ENCODE peak calls at places on chromosomes 6 and 20, in eight cellular contexts. One of them, this sample, is unnamed.

GRCh38 chr20:52433326-52434040 is 241.9 kb upstream of the ZFP64 start:
- DNase-seq in GM12891: no peak
- DNase-seq in suprapubic skin: no peak
- DNase-seq in K562: no peak
- DNase-seq in transverse colon: no peak
- DNase-seq in spleen: no peak
- DNase-seq in sigmoid colon: no peak
- DNase-seq in GM23338: no peak
- DNase-seq in this sample: no peak

GRCh38 chr6:41970436-41970846 is 28.8 kb upstream of the CCND3 start:
- DNase-seq in GM12891: no peak
- DNase-seq in suprapubic skin: peak; percentile 56
- DNase-seq in K562: no peak
- DNase-seq in transverse colon: no peak
- DNase-seq in spleen: no peak
- DNase-seq in sigmoid colon: peak; percentile 45
- DNase-seq in GM23338: no peak
- DNase-seq in this sample: no peak

GRCh38 chr6:14002176-14002947 is 77.6 kb downstream of the RNF182 start:
- DNase-seq in GM12891: no peak
- DNase-seq in suprapubic skin: no peak
- DNase-seq in K562: no peak
- DNase-seq in transverse colon: no peak
- DNase-seq in spleen: no peak
- DNase-seq in sigmoid colon: no peak
- DNase-seq in GM23338: peak; percentile 51
- DNase-seq in this sample: no peak

GRCh38 chr6:169830876-169831275 is 79.5 kb downstream of the ERMARD start:
- DNase-seq in GM12891: no peak
- DNase-seq in suprapubic skin: no peak
- DNase-seq in K562: no peak
- DNase-seq in transverse colon: no peak
- DNase-seq in spleen: peak; percentile 71
- DNase-seq in sigmoid colon: no peak
- DNase-seq in GM23338: peak; percentile 31
- DNase-seq in this sample: no peak

GRCh38 chr6:2695464-2696095 is 55.1 kb downstream of the MYLK4 start:
- DNase-seq in GM12891: no peak
- DNase-seq in suprapubic skin: no peak
- DNase-seq in K562: no peak
- DNase-seq in transverse colon: no peak
- DNase-seq in spleen: no peak
- DNase-seq in sigmoid colon: no peak
- DNase-seq in GM23338: peak; percentile 53
- DNase-seq in this sample: no peak

GRCh38 chr6:42818878-42819277 is 37.0 kb downstream of the BICRAL start:
- DNase-seq in GM12891: no peak
- DNase-seq in suprapubic skin: no peak
- DNase-seq in K562: no peak
- DNase-seq in transverse colon: no peak
- DNase-seq in spleen: no peak
- DNase-seq in sigmoid colon: no peak
- DNase-seq in GM23338: no peak
- DNase-seq in this sample: no peak

GRCh38 chr20:7770578-7770977 is 169.7 kb downstream of the HAO1 start:
- DNase-seq in GM12891: no peak
- DNase-seq in suprapubic skin: no peak
- DNase-seq in K562: no peak
- DNase-seq in transverse colon: no peak
- DNase-seq in spleen: no peak
- DNase-seq in sigmoid colon: no peak
- DNase-seq in GM23338: no peak
- DNase-seq in this sample: no peak

GRCh38 chr6:129073651-129074419 is 190.9 kb downstream of the LAMA2 start:
- DNase-seq in GM12891: no peak
- DNase-seq in suprapubic skin: no peak
- DNase-seq in K562: no peak
- DNase-seq in transverse colon: no peak
- DNase-seq in spleen: no peak
- DNase-seq in sigmoid colon: no peak
- DNase-seq in GM23338: no peak
- DNase-seq in this sample: no peak

GRCh38 chr6:150025201-150025917 is at the start of gene RAET1L:
- DNase-seq in GM12891: no peak
- DNase-seq in suprapubic skin: no peak
- DNase-seq in K562: no peak
- DNase-seq in transverse colon: peak; percentile 65
- DNase-seq in spleen: no peak
- DNase-seq in sigmoid colon: no peak
- DNase-seq in GM23338: peak; percentile 43
- DNase-seq in this sample: no peak

GRCh38 chr20:36847009-36847709 is 28.8 kb upstream of the TLDC2 start:
- DNase-seq in GM12891: no peak
- DNase-seq in suprapubic skin: peak; percentile 90
- DNase-seq in K562: no peak
- DNase-seq in transverse colon: peak; percentile 64
- DNase-seq in spleen: no peak
- DNase-seq in sigmoid colon: peak; percentile 98
- DNase-seq in GM23338: no peak
- DNase-seq in this sample: no peak

GRCh38 chr6:157245486-157245885 is 77.8 kb downstream of the TMEM242 start:
- DNase-seq in GM12891: no peak
- DNase-seq in suprapubic skin: no peak
- DNase-seq in K562: no peak
- DNase-seq in transverse colon: no peak
- DNase-seq in spleen: peak; percentile 63
- DNase-seq in sigmoid colon: no peak
- DNase-seq in GM23338: no peak
- DNase-seq in this sample: no peak

GRCh38 chr20:17533396-17533795 is 2.2 kb upstream of the BFSP1 start:
- DNase-seq in GM12891: no peak
- DNase-seq in suprapubic skin: no peak
- DNase-seq in K562: peak; percentile 44
- DNase-seq in transverse colon: no peak
- DNase-seq in spleen: no peak
- DNase-seq in sigmoid colon: no peak
- DNase-seq in GM23338: peak; percentile 68
- DNase-seq in this sample: no peak

GRCh38 chr6:32192608-32193039 is at the start of gene GPSM3:
- DNase-seq in GM12891: no peak
- DNase-seq in suprapubic skin: no peak
- DNase-seq in K562: peak; percentile 73
- DNase-seq in transverse colon: peak; percentile 78
- DNase-seq in spleen: peak; percentile 95
- DNase-seq in sigmoid colon: peak; percentile 79
- DNase-seq in GM23338: peak; percentile 85
- DNase-seq in this sample: no peak

GRCh38 chr20:8116067-8116811 is 15.8 kb upstream of the PLCB1 start:
- DNase-seq in GM12891: no peak
- DNase-seq in suprapubic skin: no peak
- DNase-seq in K562: no peak
- DNase-seq in transverse colon: no peak
- DNase-seq in spleen: no peak
- DNase-seq in sigmoid colon: no peak
- DNase-seq in GM23338: no peak
- DNase-seq in this sample: no peak

GRCh38 chr20:56433880-56434255 is 21.8 kb downstream of the CASS4 start:
- DNase-seq in GM12891: no peak
- DNase-seq in suprapubic skin: no peak
- DNase-seq in K562: no peak
- DNase-seq in transverse colon: no peak
- DNase-seq in spleen: no peak
- DNase-seq in sigmoid colon: peak; percentile 20
- DNase-seq in GM23338: no peak
- DNase-seq in this sample: no peak
- TF ChIP-seq POLR2AphosphoS5 in GM12891: no peak
- TF ChIP-seq POLR2AphosphoS5 in suprapubic skin: no peak
- TF ChIP-seq POLR2AphosphoS5 in K562: no peak
- TF ChIP-seq POLR2AphosphoS5 in transverse colon: no peak
- TF ChIP-seq POLR2AphosphoS5 in spleen: no peak
- TF ChIP-seq POLR2AphosphoS5 in sigmoid colon: no peak
- TF ChIP-seq POLR2AphosphoS5 in GM23338: no peak
- TF ChIP-seq POLR2AphosphoS5 in this sample: no peak

GRCh38 chr6:110486756-110487155 is 10.3 kb upstream of the SLC22A16 start:
- DNase-seq in GM12891: no peak
- DNase-seq in suprapubic skin: no peak
- DNase-seq in K562: no peak
- DNase-seq in transverse colon: no peak
- DNase-seq in spleen: no peak
- DNase-seq in sigmoid colon: no peak
- DNase-seq in GM23338: no peak
- DNase-seq in this sample: no peak
- TF ChIP-seq POLR2AphosphoS5 in GM12891: no peak
- TF ChIP-seq POLR2AphosphoS5 in suprapubic skin: no peak
- TF ChIP-seq POLR2AphosphoS5 in K562: no peak
- TF ChIP-seq POLR2AphosphoS5 in transverse colon: no peak
- TF ChIP-seq POLR2AphosphoS5 in spleen: no peak
- TF ChIP-seq POLR2AphosphoS5 in sigmoid colon: no peak
- TF ChIP-seq POLR2AphosphoS5 in GM23338: no peak
- TF ChIP-seq POLR2AphosphoS5 in this sample: no peak

DNA sequence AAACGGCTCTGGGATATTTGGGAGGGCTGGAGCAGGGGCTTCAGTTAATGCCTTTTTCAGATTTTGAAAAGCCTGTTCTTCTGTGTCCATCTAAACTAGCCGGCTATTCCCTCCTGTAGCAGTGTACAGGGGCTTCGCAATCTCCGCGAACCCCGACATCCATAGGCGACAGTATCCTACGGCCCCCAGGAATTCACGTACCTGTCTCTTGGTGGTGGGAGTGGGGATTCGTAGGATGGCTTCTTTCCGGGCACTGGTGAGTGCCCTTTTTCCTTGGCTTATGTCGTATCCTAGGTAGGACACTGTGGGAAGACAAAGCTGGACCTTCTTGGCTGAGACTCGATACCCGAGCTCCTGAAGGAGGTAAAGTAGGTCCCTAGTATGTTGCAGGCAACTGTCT is 153.1 kb downstream of the TRIM27 start:
- DNase-seq in GM12891: no peak
- DNase-seq in suprapubic skin: no peak
- DNase-seq in K562: no peak
- DNase-seq in transverse colon: no peak
- DNase-seq in spleen: no peak
- DNase-seq in sigmoid colon: no peak
- DNase-seq in GM23338: no peak
- DNase-seq in this sample: no peak
- TF ChIP-seq POLR2AphosphoS5 in GM12891: no peak
- TF ChIP-seq POLR2AphosphoS5 in suprapubic skin: no peak
- TF ChIP-seq POLR2AphosphoS5 in K562: no peak
- TF ChIP-seq POLR2AphosphoS5 in transverse colon: no peak
- TF ChIP-seq POLR2AphosphoS5 in spleen: no peak
- TF ChIP-seq POLR2AphosphoS5 in sigmoid colon: no peak
- TF ChIP-seq POLR2AphosphoS5 in GM23338: no peak
- TF ChIP-seq POLR2AphosphoS5 in this sample: no peak

GRCh38 chr6:3990692-3991491 is 88.0 kb downstream of the FAM217A start:
- DNase-seq in GM12891: peak; percentile 30
- DNase-seq in suprapubic skin: peak; percentile 93
- DNase-seq in K562: peak; percentile 82
- DNase-seq in transverse colon: peak; percentile 87
- DNase-seq in spleen: peak; percentile 90
- DNase-seq in sigmoid colon: peak; percentile 96
- DNase-seq in GM23338: peak; percentile 93
- DNase-seq in this sample: peak; percentile 38
- TF ChIP-seq POLR2AphosphoS5 in GM12891: no peak
- TF ChIP-seq POLR2AphosphoS5 in suprapubic skin: no peak
- TF ChIP-seq POLR2AphosphoS5 in K562: no peak
- TF ChIP-seq POLR2AphosphoS5 in transverse colon: no peak
- TF ChIP-seq POLR2AphosphoS5 in spleen: peak; percentile 51
- TF ChIP-seq POLR2AphosphoS5 in sigmoid colon: peak; percentile 57
- TF ChIP-seq POLR2AphosphoS5 in GM23338: no peak
- TF ChIP-seq POLR2AphosphoS5 in this sample: no peak

GRCh38 chr6:138631566-138631965 is 132.3 kb upstream of the NHSL1 start:
- DNase-seq in GM12891: no peak
- DNase-seq in suprapubic skin: no peak
- DNase-seq in K562: no peak
- DNase-seq in transverse colon: no peak
- DNase-seq in spleen: no peak
- DNase-seq in sigmoid colon: no peak
- DNase-seq in GM23338: no peak
- DNase-seq in this sample: no peak
- TF ChIP-seq POLR2AphosphoS5 in GM12891: no peak
- TF ChIP-seq POLR2AphosphoS5 in suprapubic skin: no peak
- TF ChIP-seq POLR2AphosphoS5 in K562: no peak
- TF ChIP-seq POLR2AphosphoS5 in transverse colon: no peak
- TF ChIP-seq POLR2AphosphoS5 in spleen: no peak
- TF ChIP-seq POLR2AphosphoS5 in sigmoid colon: no peak
- TF ChIP-seq POLR2AphosphoS5 in GM23338: no peak
- TF ChIP-seq POLR2AphosphoS5 in this sample: no peak

GRCh38 chr6:961407-961930 is 268.5 kb upstream of the EXOC2 start:
- DNase-seq in GM12891: no peak
- DNase-seq in suprapubic skin: no peak
- DNase-seq in K562: no peak
- DNase-seq in transverse colon: no peak
- DNase-seq in spleen: no peak
- DNase-seq in sigmoid colon: no peak
- DNase-seq in GM23338: no peak
- DNase-seq in this sample: no peak
- TF ChIP-seq POLR2AphosphoS5 in GM12891: no peak
- TF ChIP-seq POLR2AphosphoS5 in suprapubic skin: no peak
- TF ChIP-seq POLR2AphosphoS5 in K562: no peak
- TF ChIP-seq POLR2AphosphoS5 in transverse colon: no peak
- TF ChIP-seq POLR2AphosphoS5 in spleen: no peak
- TF ChIP-seq POLR2AphosphoS5 in sigmoid colon: no peak
- TF ChIP-seq POLR2AphosphoS5 in GM23338: no peak
- TF ChIP-seq POLR2AphosphoS5 in this sample: no peak

GRCh38 chr6:168499045-168499650 is 58.2 kb downstream of the SMOC2 start:
- DNase-seq in GM12891: no peak
- DNase-seq in suprapubic skin: no peak
- DNase-seq in K562: no peak
- DNase-seq in transverse colon: no peak
- DNase-seq in spleen: no peak
- DNase-seq in sigmoid colon: no peak
- DNase-seq in GM23338: no peak
- DNase-seq in this sample: no peak

GRCh38 chr6:168496932-168497331 is 55.9 kb downstream of the SMOC2 start:
- DNase-seq in GM12891: no peak
- DNase-seq in suprapubic skin: no peak
- DNase-seq in K562: no peak
- DNase-seq in transverse colon: no peak
- DNase-seq in spleen: no peak
- DNase-seq in sigmoid colon: no peak
- DNase-seq in GM23338: peak; percentile 25
- DNase-seq in this sample: no peak

GRCh38 chr6:168496139-168496840 is 55.3 kb downstream of the SMOC2 start:
- DNase-seq in GM12891: no peak
- DNase-seq in suprapubic skin: no peak
- DNase-seq in K562: no peak
- DNase-seq in transverse colon: no peak
- DNase-seq in spleen: no peak
- DNase-seq in sigmoid colon: no peak
- DNase-seq in GM23338: peak; percentile 17
- DNase-seq in this sample: no peak

GRCh38 chr6:168495636-168496035 is 54.7 kb downstream of the SMOC2 start:
- DNase-seq in GM12891: no peak
- DNase-seq in suprapubic skin: no peak
- DNase-seq in K562: no peak
- DNase-seq in transverse colon: no peak
- DNase-seq in spleen: no peak
- DNase-seq in sigmoid colon: no peak
- DNase-seq in GM23338: no peak
- DNase-seq in this sample: no peak

GRCh38 chr6:168497381-168497780 is 56.4 kb downstream of the SMOC2 start:
- DNase-seq in GM12891: no peak
- DNase-seq in suprapubic skin: no peak
- DNase-seq in K562: no peak
- DNase-seq in transverse colon: no peak
- DNase-seq in spleen: no peak
- DNase-seq in sigmoid colon: no peak
- DNase-seq in GM23338: no peak
- DNase-seq in this sample: no peak
- TF ChIP-seq POLR2AphosphoS5 in GM12891: no peak
- TF ChIP-seq POLR2AphosphoS5 in suprapubic skin: no peak
- TF ChIP-seq POLR2AphosphoS5 in K562: no peak
- TF ChIP-seq POLR2AphosphoS5 in transverse colon: no peak
- TF ChIP-seq POLR2AphosphoS5 in spleen: no peak
- TF ChIP-seq POLR2AphosphoS5 in sigmoid colon: no peak
- TF ChIP-seq POLR2AphosphoS5 in GM23338: no peak
- TF ChIP-seq POLR2AphosphoS5 in this sample: no peak

GRCh38 chr6:34514593-34515472 is 41.3 kb downstream of the SPDEF start:
- DNase-seq in GM12891: no peak
- DNase-seq in suprapubic skin: peak; percentile 74
- DNase-seq in K562: peak; percentile 81
- DNase-seq in transverse colon: no peak
- DNase-seq in spleen: peak; percentile 56
- DNase-seq in sigmoid colon: peak; percentile 56
- DNase-seq in GM23338: peak; percentile 84
- DNase-seq in this sample: no peak
- TF ChIP-seq POLR2AphosphoS5 in GM12891: no peak
- TF ChIP-seq POLR2AphosphoS5 in suprapubic skin: no peak
- TF ChIP-seq POLR2AphosphoS5 in K562: no peak
- TF ChIP-seq POLR2AphosphoS5 in transverse colon: no peak
- TF ChIP-seq POLR2AphosphoS5 in spleen: no peak
- TF ChIP-seq POLR2AphosphoS5 in sigmoid colon: no peak
- TF ChIP-seq POLR2AphosphoS5 in GM23338: no peak
- TF ChIP-seq POLR2AphosphoS5 in this sample: no peak